ENCODE peak calls at places on chromosomes 7 and 10, in eight cellular contexts. V is A549, H is HepG2, X is sigmoid colon, E is tibial nerve, A is upper lobe of left lung, C is suprapubic skin, B is GM12878. Y is an unnamed sample.

GRCh38 chr10:98349508-98349922 is 65.5 kb downstream of the PYROXD2 start:
- DNase-seq in X (peak; percentile 87), E (peak; percentile 28), V (no peak), C (no peak), A (no peak), B (no peak), H (no peak), Y (peak; percentile 26)

GRCh38 chr10:124242791-124243190 is 149.4 kb upstream of the CHST15 start:
- DNase-seq in C (no peak), B (no peak), E (no peak), H (no peak), V (no peak), A (no peak), X (peak; percentile 41), Y (no peak)

GRCh38 chr7:90824386-90825307 is 228.5 kb downstream of the CDK14 start:
- DNase-seq in B (no peak), X (no peak), C (no peak), A (no peak), V (no peak), E (no peak), H (no peak), Y (no peak)

GRCh38 chr7:28041508-28042314 is 138.9 kb downstream of the JAZF1 start:
- DNase-seq in V (peak; percentile 87), E (no peak), H (no peak), C (no peak), X (no peak), A (no peak), B (no peak), Y (no peak)

GRCh38 chr7:130365511-130366441 is 14.5 kb upstream of the CPA1 start:
- DNase-seq in X (peak; percentile 81), E (no peak), V (no peak), A (no peak), C (peak; percentile 54), B (peak; percentile 51), H (no peak), Y (peak; percentile 92)

GRCh38 chr7:142134944-142135343 is 23.4 kb downstream of the MGAM2 start:
- DNase-seq in A (no peak), H (peak; percentile 6), E (no peak), B (no peak), X (no peak), C (no peak), V (peak; percentile 89), Y (no peak)

GRCh38 chr10:122449153-122449552 is 5.3 kb upstream of the ARMS2 start:
- DNase-seq in E (no peak), V (no peak), A (no peak), C (no peak), H (no peak), B (no peak), X (no peak), Y (no peak)

GRCh38 chr10:112213098-112213823 is 29.7 kb upstream of the GPAM start:
- DNase-seq in X (no peak), A (no peak), E (no peak), C (no peak), V (no peak), B (no peak), H (no peak), Y (no peak)

GRCh38 chr7:124765401-124766352 is at the start of gene GPR37:
- DNase-seq in X (peak; percentile 74), V (peak; percentile 69), B (no peak), A (peak; percentile 66), H (no peak), E (no peak), C (peak; percentile 78), Y (no peak)

GRCh38 chr7:134742688-134743350 is 36.6 kb upstream of the CALD1 start:
- DNase-seq in B (no peak), C (no peak), H (no peak), E (no peak), V (no peak), X (peak; percentile 88), A (no peak), Y (peak; percentile 79)

GRCh38 chr7:92461027-92462003 is 14.0 kb downstream of the GATAD1 start:
- DNase-seq in H (peak; percentile 29), B (no peak), A (peak; percentile 24), X (no peak), E (no peak), C (no peak), V (peak; percentile 61), Y (no peak)

GRCh38 chr7:98472391-98473002 is 71.6 kb upstream of the BAIAP2L1 start:
- DNase-seq in B (no peak), E (no peak), V (no peak), H (no peak), C (no peak), X (no peak), A (no peak), Y (no peak)

GRCh38 chr7:69775231-69775771 is 177.0 kb downstream of the AUTS2 start:
- DNase-seq in X (peak; percentile 64), B (no peak), H (no peak), A (no peak), E (peak; percentile 39), C (peak; percentile 64), V (peak; percentile 74), Y (no peak)

GRCh38 chr7:27920281-27920946 is 180.5 kb downstream of the TAX1BP1 start:
- DNase-seq in V (no peak), E (no peak), B (no peak), H (no peak), C (no peak), X (no peak), A (no peak), Y (no peak)

GRCh38 chr10:104029528-104029875 is 56.2 kb downstream of the COL17A1 start:
- DNase-seq in C (no peak), X (no peak), E (no peak), V (no peak), H (no peak), A (no peak), B (no peak), Y (peak; percentile 88)

GRCh38 chr7:75757298-75757676 is 14.7 kb downstream of the CCL26 start:
- DNase-seq in X (no peak), E (no peak), A (no peak), H (no peak), C (no peak), V (no peak), B (no peak), Y (no peak)

GRCh38 chr7:75757860-75758259 is 14.2 kb downstream of the CCL26 start:
- DNase-seq in C (no peak), E (no peak), A (no peak), V (no peak), H (no peak), B (no peak), X (no peak), Y (no peak)

GRCh38 chr7:75756340-75757297 is 15.4 kb downstream of the CCL26 start:
- DNase-seq in H (peak; percentile 70), C (no peak), X (no peak), B (no peak), E (no peak), A (no peak), V (peak; percentile 60), Y (no peak)

GRCh38 chr7:75758491-75758890 is 13.5 kb downstream of the CCL26 start:
- DNase-seq in V (no peak), B (no peak), E (no peak), C (no peak), H (no peak), A (no peak), X (no peak), Y (no peak)

DNA sequence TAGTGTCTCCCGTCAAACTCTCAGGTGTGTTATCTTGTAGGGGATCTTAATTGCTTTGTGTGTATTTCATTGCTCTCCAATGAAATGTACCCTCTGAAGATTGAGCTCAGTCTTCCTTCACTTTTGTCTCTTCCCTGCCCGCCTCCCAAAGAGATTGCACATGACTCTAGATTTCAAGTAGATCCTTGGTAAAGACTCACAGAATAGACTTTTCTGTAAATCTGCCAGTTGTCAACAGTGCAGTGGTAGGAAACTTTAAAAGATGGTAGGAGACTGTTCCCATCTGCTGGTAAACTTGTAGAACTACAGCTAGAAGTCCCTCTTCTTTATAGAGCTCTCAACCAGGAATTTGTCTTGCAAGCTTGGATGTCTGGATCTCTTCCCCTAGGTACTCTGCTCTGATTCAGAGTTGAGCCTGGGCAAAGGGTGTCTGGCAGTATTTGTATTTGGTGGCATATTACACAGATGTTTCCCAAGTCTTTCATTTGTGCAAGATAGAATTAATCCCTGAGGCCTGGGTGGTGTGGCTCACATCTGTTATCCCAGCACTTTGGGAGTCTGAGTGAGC is 9.6 kb downstream of the CCL26 start:
- DNase-seq in A (no peak), V (peak; percentile 80), X (no peak), H (peak; percentile 59), C (no peak), E (no peak), B (peak; percentile 40), Y (no peak)
- H3K4me3 ChIP-seq in A (no peak overlapping the region), V (no peak overlapping the region), X (no peak overlapping the region), H (no peak overlapping the region), C (no peak overlapping the region), E (no peak overlapping the region), B (no peak overlapping the region), Y (no peak overlapping the region)

GRCh38 chr10:8691498-8692017 is 637.1 kb downstream of the GATA3 start:
- DNase-seq in H (no peak), X (no peak), A (no peak), C (no peak), V (no peak), E (no peak), B (no peak), Y (no peak)

GRCh38 chr10:8688881-8689280 is 634.4 kb downstream of the GATA3 start:
- DNase-seq in B (no peak), C (no peak), H (no peak), A (no peak), E (no peak), X (no peak), V (no peak), Y (no peak)
- TF ChIP-seq EP300 in B (no peak), C (no peak), H (no peak), A (no peak), E (no peak), X (no peak), V (no peak), Y (no peak)

DNA sequence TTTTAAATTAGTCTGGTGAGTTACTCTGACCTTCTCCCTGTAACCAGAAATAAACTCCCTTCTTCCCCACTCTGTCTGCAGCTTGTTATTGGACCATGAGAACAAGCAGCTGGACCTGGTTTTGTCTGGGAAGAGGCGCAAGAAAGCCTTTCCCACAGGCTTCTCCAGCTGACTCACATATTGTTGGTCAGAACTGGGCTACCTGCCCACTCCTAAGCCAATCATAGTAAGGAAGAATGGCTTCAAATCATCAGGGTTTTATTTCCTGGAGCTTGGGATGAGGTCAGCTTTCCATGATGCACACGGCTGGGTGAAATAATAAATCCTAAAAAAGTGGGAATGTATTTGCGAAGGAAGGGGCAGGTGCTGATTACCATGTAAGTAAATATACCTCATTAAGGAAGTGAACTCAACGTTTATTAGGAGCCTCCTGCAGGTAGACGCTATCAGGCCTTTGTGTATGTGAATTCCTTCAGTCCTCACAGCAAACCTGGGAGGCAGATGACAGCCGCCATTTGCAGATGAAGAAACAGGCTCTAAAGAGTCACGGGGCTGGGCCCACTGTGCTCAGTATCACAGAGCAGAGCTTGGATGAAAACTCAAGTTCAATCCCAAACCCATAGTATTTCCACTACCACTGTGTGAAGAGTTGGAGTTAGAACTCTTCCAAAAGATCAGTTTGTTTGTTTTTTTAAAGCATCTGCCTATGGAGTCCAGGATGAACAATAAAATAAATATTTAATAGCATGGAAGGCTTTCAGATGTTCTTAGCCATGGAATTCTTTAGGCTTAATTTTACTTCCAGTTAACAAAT is 32.7 kb downstream of the IL15RA start:
- DNase-seq in H (no peak), E (peak; percentile 53), X (peak; percentile 97), B (no peak), C (peak; percentile 93), V (peak; percentile 75), A (peak; percentile 61), Y (peak; percentile 97)
- TF ChIP-seq POLR2A in H (no peak), E (no peak), X (no peak), B (no peak), C (no peak), V (no peak), A (peak; percentile 35), Y (no peak)

GRCh38 chr10:102230264-102230860 is 4.3 kb downstream of the ELOVL3 start:
- DNase-seq in E (no peak), C (no peak), V (peak; percentile 66), X (no peak), A (peak; percentile 49), H (no peak), B (no peak), Y (peak; percentile 34)
- H3K4me3 ChIP-seq in E (peak overlapping the region; percentile 26), C (peak overlapping the region; percentile 53), V (peak overlapping the region; percentile 47), X (peak overlapping the region; percentile 46), A (peak overlapping the region; percentile 59), H (peak overlapping the region; percentile 72), B (peak overlapping the region; percentile 64), Y (peak overlapping the region; percentile 15)